ENCODE peak calls at places on chromosomes 7 and 10, in ten cellular contexts. Y is lower lobe of right lung, S is astrocyte of the spinal cord, W is cardiac muscle cell, A is heart right ventricle, J is tibial nerve, P is HCT116, U is lower leg skin, L is stomach, D is aorta. X is an unnamed sample.

GRCh38 chr10:119748871-119749270 is 23.0 kb downstream of the INPP5F start:
- DNase-seq in Y (no peak), S (no peak), W (no peak), A (no peak), J (no peak), P (no peak), U (no peak), L (no peak), D (no peak), X (no peak)

GRCh38 chr10:58642283-58642682 is 129.6 kb downstream of the BICC1 start:
- DNase-seq in Y (no peak), S (peak), W (no peak), A (no peak), J (no peak), P (no peak), U (no peak), L (no peak), D (no peak), X (no peak)

GRCh38 chr10:62735464-62736188 is 68.9 kb upstream of the ADO start:
- DNase-seq in Y (no peak), S (peak), W (no peak), A (no peak), J (no peak), P (no peak), U (no peak), L (no peak), D (no peak), X (no peak)

GRCh38 chr7:112112822-112113255 is 93.4 kb downstream of the DOCK4 start:
- DNase-seq in Y (no peak), S (peak), W (no peak), A (no peak), J (no peak), P (no peak), U (no peak), L (no peak), D (no peak), X (no peak)

GRCh38 chr10:111990734-111991133 is 192.8 kb downstream of the GPAM start:
- DNase-seq in Y (no peak), S (no peak), W (no peak), A (no peak), J (no peak), P (no peak), U (no peak), L (no peak), D (no peak), X (no peak)

GRCh38 chr7:89183726-89184125 is 388.2 kb upstream of the TEX47 start:
- DNase-seq in Y (no peak), S (no peak), W (no peak), A (no peak), J (no peak), P (no peak), U (no peak), L (no peak), D (no peak), X (no peak)

GRCh38 chr10:70120417-70120816 is 12.2 kb downstream of the AIFM2 start:
- DNase-seq in Y (no peak), S (no peak), W (no peak), A (no peak), J (no peak), P (no peak), U (no peak), L (no peak), D (no peak), X (peak)

GRCh38 chr7:11818281-11818680 is 13.7 kb downstream of the THSD7A start:
- DNase-seq in Y (no peak), S (no peak), W (no peak), A (no peak), J (no peak), P (no peak), U (no peak), L (no peak), D (no peak), X (no peak)

GRCh38 chr7:129611246-129612111 is at the start of gene NRF1:
- DNase-seq in Y (peak), S (peak), W (peak), A (peak), J (peak), P (peak), U (peak), L (peak), D (peak), X (peak)

GRCh38 chr7:108246227-108246837 is 116.2 kb upstream of the LAMB4 start:
- DNase-seq in Y (no peak), S (peak), W (peak), A (no peak), J (no peak), P (peak), U (no peak), L (peak), D (no peak), X (no peak)

GRCh38 chr10:125159486-125159931 is 854 bp downstream of the CTBP2 start:
- DNase-seq in Y (peak), S (no peak), W (peak), A (peak), J (no peak), P (no peak), U (peak), L (peak), D (peak), X (peak)

GRCh38 chr7:155198901-155199845 is 98.5 kb upstream of the INSIG1 start:
- DNase-seq in Y (no peak), S (peak), W (no peak), A (no peak), J (no peak), P (no peak), U (peak), L (no peak), D (no peak), X (no peak)

GRCh38 chr7:131010029-131010705 is 276.2 kb upstream of the KLF14 start:
- DNase-seq in Y (no peak), S (no peak), W (no peak), A (no peak), J (no peak), P (no peak), U (no peak), L (no peak), D (no peak), X (no peak)

GRCh38 chr7:18772567-18772965 is 277.0 kb downstream of the HDAC9 start:
- DNase-seq in Y (no peak), S (no peak), W (no peak), A (no peak), J (no peak), P (no peak), U (no peak), L (no peak), D (no peak), X (no peak)

GRCh38 chr10:105509551-105509950 is 868.5 kb downstream of the SORCS3 start:
- DNase-seq in Y (no peak), S (no peak), W (no peak), A (no peak), J (no peak), P (no peak), U (no peak), L (no peak), D (no peak), X (no peak)

GRCh38 chr10:79129361-79129997 is 60.7 kb downstream of the ZMIZ1 start:
- DNase-seq in Y (no peak), S (peak), W (peak), A (no peak), J (no peak), P (no peak), U (no peak), L (no peak), D (no peak), X (no peak)

GRCh38 chr10:115355162-115355760 is 262.1 kb downstream of the ATRNL1 start:
- DNase-seq in Y (no peak), S (peak), W (peak), A (no peak), J (no peak), P (peak), U (no peak), L (no peak), D (no peak), X (no peak)

GRCh38 chr7:26696978-26697377 is 167.4 kb downstream of the SKAP2 start:
- DNase-seq in Y (no peak), S (no peak), W (no peak), A (no peak), J (no peak), P (no peak), U (no peak), L (no peak), D (no peak), X (no peak)

DNA sequence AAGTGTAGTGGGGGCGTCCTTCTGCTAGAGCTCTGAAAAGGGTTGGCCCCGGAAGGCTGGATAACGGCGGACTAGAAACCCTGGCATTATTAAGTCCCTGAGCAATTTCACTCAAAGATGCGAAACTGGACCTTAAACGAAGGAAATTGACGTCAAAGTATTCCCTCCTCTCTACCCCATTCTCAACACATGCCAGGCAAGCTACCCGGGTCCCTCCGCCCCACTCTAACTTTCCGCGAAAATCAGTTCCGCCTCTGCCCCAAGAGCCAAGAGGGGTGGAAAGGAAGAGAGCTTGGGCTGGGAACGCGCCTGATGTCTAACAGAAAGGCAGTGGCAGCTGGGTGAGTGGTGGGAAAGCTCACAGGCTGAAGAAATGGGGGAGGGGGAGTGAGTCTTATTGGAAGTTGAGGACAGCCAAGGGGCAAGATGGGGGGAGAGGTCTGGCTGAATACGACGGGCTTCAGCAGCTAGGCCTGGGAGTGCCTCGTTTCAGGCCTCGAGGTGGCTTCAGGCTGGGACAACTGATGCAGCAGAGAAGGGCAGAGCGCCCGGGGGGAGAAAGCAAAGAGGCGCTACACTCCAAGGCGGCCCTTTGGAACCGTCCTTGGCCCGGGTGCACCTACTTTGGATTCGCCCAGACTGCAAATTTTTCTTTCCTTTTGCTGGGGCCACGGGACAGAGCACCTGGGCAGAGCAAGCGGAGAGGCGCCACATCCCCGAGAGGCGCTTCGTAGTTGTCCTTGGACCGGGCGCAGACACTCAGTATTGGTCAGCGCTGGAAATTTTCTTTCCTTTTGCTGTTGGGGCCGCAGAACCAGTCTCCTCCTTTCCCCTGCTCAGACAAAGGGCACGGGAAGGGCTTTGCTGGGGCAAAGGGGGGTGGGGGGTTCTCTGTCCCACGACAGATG is 2.0 kb upstream of the FEZF1 start:
- DNase-seq in Y (no peak), S (no peak), W (no peak), A (no peak), J (no peak), P (no peak), U (no peak), L (no peak), D (no peak), X (no peak)
- H3K4me3 ChIP-seq in Y (peak), S (no peak), W (no peak), A (peak), J (no peak), P (peak), U (no peak), L (no peak), D (no peak), X (peak)

GRCh38 chr7:75913437-75913836 is 1.5 kb upstream of the POR start:
- DNase-seq in Y (no peak), S (no peak), W (no peak), A (no peak), J (no peak), P (no peak), U (no peak), L (no peak), D (no peak), X (no peak)
- H3K4me3 ChIP-seq in Y (no peak), S (no peak), W (no peak), A (no peak), J (no peak), P (no peak), U (no peak), L (no peak), D (no peak), X (no peak)

GRCh38 chr10:74585231-74586087 is 240.9 kb upstream of the KAT6B start:
- DNase-seq in Y (no peak), S (peak), W (no peak), A (no peak), J (no peak), P (no peak), U (no peak), L (no peak), D (no peak), X (no peak)
- H3K4me3 ChIP-seq in Y (peak), S (no peak), W (no peak), A (peak), J (peak), P (no peak), U (no peak), L (peak), D (no peak), X (peak)

DNA sequence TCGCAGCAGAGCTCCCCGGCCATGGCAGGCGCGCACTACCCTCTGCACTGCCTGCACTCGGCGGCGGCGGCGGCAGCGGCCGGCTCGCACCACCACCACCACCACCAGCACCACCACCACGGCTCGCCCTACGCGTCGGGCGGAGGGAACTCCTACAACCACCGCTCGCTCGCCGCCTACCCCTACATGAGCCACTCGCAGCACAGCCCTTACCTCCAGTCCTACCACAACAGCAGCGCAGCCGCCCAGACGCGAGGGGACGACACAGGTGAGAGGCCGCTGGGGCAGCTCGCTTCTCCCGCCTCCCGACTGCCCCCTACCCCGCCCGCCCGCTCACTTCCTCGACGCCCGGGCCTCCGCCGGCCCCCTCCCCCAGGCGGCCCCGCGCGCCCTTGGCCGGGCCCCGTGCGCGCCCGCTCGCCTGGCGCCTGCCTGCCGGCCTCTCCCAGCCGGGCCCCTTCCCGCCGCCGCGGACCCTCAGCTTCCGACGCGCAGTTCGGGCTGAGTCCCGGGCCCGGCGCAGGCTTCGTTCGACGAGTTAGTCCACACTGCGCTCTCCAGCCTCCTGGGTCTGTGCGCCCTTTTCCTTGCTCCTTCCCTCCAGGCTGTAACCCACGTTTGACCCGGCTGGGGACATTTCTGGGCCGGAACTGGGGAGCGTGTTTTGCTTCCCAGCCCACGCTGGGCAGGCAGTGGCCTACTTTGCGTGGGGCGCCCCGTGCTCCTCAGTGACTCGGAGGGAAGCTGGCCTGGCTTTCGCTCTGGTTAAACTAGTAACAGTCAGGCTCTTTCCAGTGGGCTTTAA is 995 bp downstream of the DLX6 start:
- DNase-seq in Y (no peak), S (no peak), W (peak), A (no peak), J (no peak), P (no peak), U (peak), L (peak), D (no peak), X (no peak)
- H3K4me3 ChIP-seq in Y (peak), S (no peak), W (peak), A (peak), J (peak), P (no peak), U (no peak), L (peak), D (peak), X (peak)

DNA sequence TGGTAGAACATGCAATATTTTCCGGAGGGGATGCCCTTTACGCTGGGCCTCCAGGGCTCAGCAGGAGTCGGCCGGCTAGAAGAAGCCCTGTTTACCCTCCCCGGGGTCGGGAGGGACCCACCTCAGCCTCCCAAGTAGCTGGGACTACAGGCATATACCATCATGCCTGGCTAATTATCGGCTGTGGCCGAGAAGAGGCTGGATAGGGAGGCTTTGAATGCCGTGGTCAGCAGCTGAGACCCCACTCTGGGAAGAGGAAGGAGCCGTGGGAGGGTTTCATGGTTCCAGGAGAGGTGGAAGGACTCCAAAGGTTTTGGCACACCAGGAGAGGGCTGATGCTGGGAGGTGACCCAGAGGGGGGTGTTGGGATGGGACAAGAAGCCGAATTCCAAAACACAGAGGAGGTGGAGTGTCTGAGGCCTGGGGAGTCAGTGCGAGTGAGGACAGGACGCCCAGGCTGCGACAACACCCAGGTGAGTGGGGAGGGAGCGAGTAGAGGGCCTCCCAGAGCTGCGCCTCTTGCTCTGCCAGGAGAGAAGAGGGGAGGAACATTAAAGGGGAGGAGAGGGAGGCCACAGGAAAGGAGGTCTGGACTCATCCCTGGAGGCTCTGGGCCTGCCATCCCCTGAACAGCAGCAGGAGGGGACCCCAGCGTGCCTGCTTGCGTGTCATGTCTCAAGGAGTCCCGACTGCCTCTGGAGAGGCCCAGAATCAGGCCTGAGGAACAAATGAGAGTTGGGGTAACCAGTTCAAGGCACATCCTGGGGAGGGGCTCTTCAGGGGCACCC is 19.6 kb downstream of the GRID2IP start:
- DNase-seq in Y (no peak), S (no peak), W (no peak), A (no peak), J (no peak), P (no peak), U (no peak), L (no peak), D (no peak), X (no peak)
- H3K4me3 ChIP-seq in Y (peak), S (no peak), W (peak), A (peak), J (no peak), P (peak), U (no peak), L (no peak), D (no peak), X (peak)

GRCh38 chr10:17385066-17385465 is 69.3 kb downstream of the ST8SIA6 start:
- DNase-seq in Y (no peak), S (no peak), W (no peak), A (no peak), J (no peak), P (no peak), U (no peak), L (no peak), D (no peak), X (no peak)

GRCh38 chr10:17386616-17387075 is 67.7 kb downstream of the ST8SIA6 start:
- DNase-seq in Y (no peak), S (peak), W (no peak), A (peak), J (peak), P (no peak), U (no peak), L (no peak), D (no peak), X (no peak)

GRCh38 chr10:17383801-17384445 is 70.5 kb downstream of the ST8SIA6 start:
- DNase-seq in Y (no peak), S (no peak), W (no peak), A (no peak), J (no peak), P (no peak), U (no peak), L (no peak), D (no peak), X (no peak)

GRCh38 chr10:17386021-17386420 is 68.4 kb downstream of the ST8SIA6 start:
- DNase-seq in Y (no peak), S (no peak), W (no peak), A (no peak), J (no peak), P (no peak), U (no peak), L (no peak), D (no peak), X (no peak)

DNA sequence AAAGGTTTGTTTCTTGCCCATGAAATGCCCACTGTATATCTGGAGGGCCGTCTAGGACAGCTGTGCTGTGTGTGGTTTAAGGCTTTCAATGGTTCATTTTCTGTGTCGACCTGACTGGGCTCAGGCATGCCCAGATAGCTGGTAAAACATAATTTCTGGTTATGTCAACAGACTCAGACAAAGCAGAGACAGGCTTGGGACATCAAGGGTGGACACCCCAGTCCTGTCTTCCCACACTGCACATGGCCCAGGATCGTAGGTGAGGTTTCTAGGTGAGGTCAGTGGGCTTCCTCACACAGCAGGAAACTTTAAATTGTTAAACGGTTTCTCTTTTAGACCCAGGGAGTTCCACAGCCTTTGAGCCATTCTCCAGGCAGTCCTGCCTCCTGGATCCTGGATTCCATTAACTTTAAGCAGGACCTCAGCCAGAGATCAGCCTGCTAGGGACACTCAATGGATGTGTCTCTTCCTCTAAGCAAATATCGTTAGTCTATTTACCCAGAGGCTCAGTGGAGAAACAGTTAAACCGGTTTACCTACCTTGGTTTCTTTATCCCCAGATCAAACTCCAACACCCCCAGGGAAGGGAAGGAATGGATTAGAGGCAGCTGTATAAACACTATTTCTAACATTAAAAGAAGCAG is 66.4 kb downstream of the ST8SIA6 start:
- DNase-seq in Y (no peak), S (peak), W (no peak), A (no peak), J (no peak), P (no peak), U (no peak), L (no peak), D (no peak), X (no peak)
- H3K4me3 ChIP-seq in Y (no peak), S (no peak), W (no peak), A (no peak), J (peak), P (no peak), U (no peak), L (no peak), D (no peak), X (no peak)

DNA sequence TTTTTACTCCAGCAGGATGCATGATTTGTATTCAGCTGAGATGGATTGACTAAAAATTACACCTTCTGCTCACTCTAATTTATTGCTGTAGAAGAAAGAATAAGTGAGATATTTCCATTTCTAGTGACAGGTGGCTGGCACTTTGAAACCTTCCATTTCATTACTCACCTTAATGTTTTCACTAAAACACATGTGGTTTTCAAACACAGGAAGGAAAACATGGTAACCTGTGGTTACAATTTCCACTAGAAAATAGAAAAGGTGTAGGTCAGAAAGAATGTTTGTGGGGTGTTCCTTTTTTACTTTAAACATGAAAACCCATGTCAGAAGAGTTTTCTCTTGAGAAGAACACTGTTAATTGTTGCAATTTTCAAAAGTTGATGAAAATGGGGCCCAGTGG is 12.0 kb upstream of the PRKCQ start:
- DNase-seq in Y (no peak), S (no peak), W (no peak), A (no peak), J (no peak), P (no peak), U (no peak), L (no peak), D (no peak), X (no peak)
- H3K4me3 ChIP-seq in Y (no peak), S (no peak), W (no peak), A (no peak), J (no peak), P (no peak), U (no peak), L (no peak), D (no peak), X (no peak)

X was measured in spleen.